ENCODE peak calls at places on chromosomes 16 and 17, in nine cellular contexts. V is PC-9; R is lower lobe of right lung; O is ovary; H is CD8-positive, alpha-beta memory T cell; U is endothelial cell of umbilical vein; Q is mesenchymal stem cell; F is GM12878; B is CD8-positive, alpha-beta T cell. J is an unnamed sample. For H3K36me3, the result is how much of the 10 kb centered on the place peaks cover.

GRCh38 chr16:69320731-69321073 is 9.6 kb downstream of the VPS4A start:
- DNase-seq in V (no peak), R (no peak), O (no peak), H (no peak), U (no peak), Q (no peak), F (no peak), B (no peak), J (no peak)

GRCh38 chr16:49491111-49491670 is 117.6 kb downstream of the C16orf78 start:
- DNase-seq in V (no peak), R (peak), O (peak), H (no peak), U (no peak), Q (no peak), F (no peak), B (no peak), J (peak)

GRCh38 chr16:81442909-81443687 is 1.5 kb upstream of the CMIP start:
- DNase-seq in V (no peak), R (no peak), O (no peak), H (no peak), U (no peak), Q (peak), F (no peak), B (no peak), J (no peak)

GRCh38 chr17:68197091-68197996 is 50.5 kb upstream of the AMZ2 start:
- DNase-seq in V (no peak), R (no peak), O (no peak), H (no peak), U (no peak), Q (no peak), F (no peak), B (peak), J (no peak)

GRCh38 chr17:76131692-76132573 is 9.1 kb downstream of the FOXJ1 start:
- DNase-seq in V (peak), R (no peak), O (no peak), H (no peak), U (no peak), Q (no peak), F (no peak), B (no peak), J (no peak)

GRCh38 chr16:55861288-55861687 is 13.9 kb downstream of the CES5A start:
- DNase-seq in V (no peak), R (no peak), O (no peak), H (no peak), U (no peak), Q (no peak), F (no peak), B (no peak), J (no peak)

GRCh38 chr17:35051183-35051578 is 12.3 kb downstream of the RFFL start:
- DNase-seq in V (no peak), R (no peak), O (no peak), H (no peak), U (peak), Q (peak), F (no peak), B (peak), J (no peak)

GRCh38 chr16:75820672-75821071 is 94.4 kb upstream of the CPHXL start:
- DNase-seq in V (peak), R (no peak), O (no peak), H (no peak), U (no peak), Q (no peak), F (no peak), B (no peak), J (no peak)

GRCh38 chr16:10228779-10229178 is 46.6 kb upstream of the GRIN2A start:
- DNase-seq in V (peak), R (no peak), O (no peak), H (no peak), U (no peak), Q (no peak), F (peak), B (no peak), J (no peak)

GRCh38 chr16:84360170-84360569 is 8.2 kb upstream of the ATP2C2 start:
- DNase-seq in V (no peak), R (no peak), O (no peak), H (no peak), U (no peak), Q (no peak), F (no peak), B (peak), J (no peak)

GRCh38 chr17:61338000-61338864 is 61.4 kb upstream of the TBX2 start:
- DNase-seq in V (peak), R (no peak), O (no peak), H (no peak), U (no peak), Q (peak), F (no peak), B (no peak), J (no peak)

GRCh38 chr17:78748730-78749317 is 33.2 kb downstream of the CYTH1 start:
- DNase-seq in V (peak), R (peak), O (no peak), H (peak), U (peak), Q (peak), F (peak), B (peak), J (peak)

GRCh38 chr17:27631409-27631755 is 394 bp downstream of the LGALS9 start:
- DNase-seq in V (no peak), R (no peak), O (no peak), H (no peak), U (no peak), Q (no peak), F (no peak), B (no peak), J (no peak)

GRCh38 chr16:86714166-86714565 is 135.8 kb downstream of the FOXL1 start:
- DNase-seq in V (no peak), R (no peak), O (no peak), H (no peak), U (no peak), Q (peak), F (no peak), B (no peak), J (no peak)

GRCh38 chr17:1074886-1075665 is 78.1 kb downstream of the TIMM22 start:
- DNase-seq in V (no peak), R (peak), O (no peak), H (no peak), U (no peak), Q (no peak), F (no peak), B (no peak), J (no peak)

GRCh38 chr17:45319239-45319703 is 2.5 kb upstream of the MAP3K14 start:
- DNase-seq in V (peak), R (peak), O (no peak), H (no peak), U (no peak), Q (peak), F (no peak), B (no peak), J (no peak)

GRCh38 chr17:40153603-40154238 is 13.4 kb downstream of the CASC3 start:
- DNase-seq in V (no peak), R (no peak), O (no peak), H (no peak), U (no peak), Q (no peak), F (no peak), B (no peak), J (no peak)

GRCh38 chr17:65554568-65555223 is 6.8 kb downstream of the AXIN2 start:
- DNase-seq in V (no peak), R (no peak), O (peak), H (no peak), U (no peak), Q (peak), F (no peak), B (no peak), J (no peak)

GRCh38 chr17:51423421-51424160 is 163.2 kb downstream of the UTP18 start:
- DNase-seq in V (no peak), R (no peak), O (no peak), H (no peak), U (no peak), Q (no peak), F (no peak), B (no peak), J (no peak)

GRCh38 chr16:1775846-1776671 is 3.1 kb upstream of the MRPS34 start:
- DNase-seq in V (no peak), R (no peak), O (peak), H (no peak), U (no peak), Q (no peak), F (no peak), B (no peak), J (no peak)

GRCh38 chr16:1776672-1776955 is 3.7 kb upstream of the MRPS34 start:
- DNase-seq in V (no peak), R (no peak), O (no peak), H (no peak), U (no peak), Q (no peak), F (no peak), B (no peak), J (no peak)

GRCh38 chr16:1778200-1779179 is 3.9 kb downstream of the SPSB3 start:
- DNase-seq in V (no peak), R (no peak), O (peak), H (no peak), U (no peak), Q (no peak), F (no peak), B (no peak), J (no peak)

GRCh38 chr16:1777375-1778199 is 4.7 kb upstream of the MRPS34 start:
- DNase-seq in V (no peak), R (no peak), O (peak), H (no peak), U (no peak), Q (no peak), F (no peak), B (no peak), J (no peak)

GRCh38 chr16:1776991-1777374 is 4.0 kb upstream of the MRPS34 start:
- DNase-seq in V (no peak), R (no peak), O (peak), H (no peak), U (no peak), Q (no peak), F (no peak), B (no peak), J (no peak)
- H3K36me3 ChIP-seq in V (under half), R (half or more), O (under half), H (under half), U (under half), Q (half or more), F (under half), B (under half), J (under half)

GRCh38 chr17:3812771-3813170 is 11.8 kb upstream of the ITGAE start:
- DNase-seq in V (no peak), R (no peak), O (peak), H (no peak), U (no peak), Q (no peak), F (no peak), B (no peak), J (no peak)
- H3K36me3 ChIP-seq in V (under half), R (half or more), O (under half), H (under half), U (under half), Q (under half), F (under half), B (under half), J (under half)

DNA sequence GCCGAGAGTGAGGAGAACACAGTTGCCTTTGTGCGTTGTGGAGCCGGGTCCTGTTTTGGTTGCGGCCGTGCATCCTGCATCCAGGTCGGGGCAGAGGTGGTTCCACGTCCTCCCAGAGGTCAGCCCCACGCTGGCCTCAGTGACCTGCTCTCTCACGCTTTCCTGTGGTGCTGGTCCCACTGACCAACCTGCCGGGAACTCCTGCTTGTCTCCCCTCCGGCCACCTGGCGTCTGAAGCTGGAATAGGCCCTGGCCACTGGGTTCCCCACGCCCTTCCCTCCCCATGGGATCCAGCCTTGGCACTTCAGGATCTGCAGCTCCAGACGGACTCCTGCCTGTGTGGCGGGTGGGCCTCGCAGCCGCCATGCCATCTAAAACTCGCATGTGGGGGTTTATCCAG is 85.5 kb upstream of the ZNF750 start:
- DNase-seq in V (no peak), R (peak), O (no peak), H (no peak), U (no peak), Q (no peak), F (no peak), B (no peak), J (no peak)
- H3K36me3 ChIP-seq in V (under half), R (half or more), O (under half), H (under half), U (under half), Q (half or more), F (under half), B (under half), J (under half)

DNA sequence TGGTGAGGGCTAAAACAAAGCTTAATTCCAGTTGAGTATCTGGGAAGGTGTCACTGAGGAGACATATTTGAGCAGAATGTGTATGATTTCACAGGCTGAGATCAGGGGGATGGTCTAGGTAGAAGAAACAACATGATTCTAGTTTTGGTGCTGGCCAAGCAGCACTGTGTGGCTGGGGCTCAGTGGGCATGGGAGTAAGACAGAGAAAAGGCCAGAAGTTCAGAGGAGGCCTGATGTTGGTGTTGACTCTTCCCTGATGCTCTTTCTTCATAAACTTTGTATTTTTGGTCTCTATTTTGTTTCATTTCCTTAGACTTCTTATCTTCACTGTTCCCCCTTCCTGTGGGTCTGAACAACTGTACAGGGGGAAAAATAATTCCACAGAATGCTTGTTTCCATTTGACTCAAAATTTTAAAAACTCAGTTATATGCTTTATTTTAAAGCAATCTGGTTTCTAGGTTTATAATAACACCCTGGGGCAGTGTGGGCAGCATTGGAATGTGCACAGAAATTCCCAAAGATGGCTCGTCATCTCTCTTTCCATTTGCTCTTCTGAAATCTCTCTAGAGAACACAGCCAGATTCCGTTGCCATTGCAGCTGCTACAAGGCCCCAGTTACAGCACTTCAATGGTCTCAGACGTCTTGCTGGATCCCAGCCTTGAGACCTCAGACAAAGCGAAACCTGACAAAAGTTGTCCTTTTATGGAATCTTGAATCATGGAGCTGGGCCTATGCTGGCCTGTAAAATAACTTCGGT is 68.3 kb downstream of the SNX11 start:
- DNase-seq in V (no peak), R (no peak), O (no peak), H (no peak), U (no peak), Q (peak), F (no peak), B (no peak), J (no peak)
- H3K36me3 ChIP-seq in V (under half), R (under half), O (under half), H (under half), U (under half), Q (under half), F (under half), B (under half), J (under half)

DNA sequence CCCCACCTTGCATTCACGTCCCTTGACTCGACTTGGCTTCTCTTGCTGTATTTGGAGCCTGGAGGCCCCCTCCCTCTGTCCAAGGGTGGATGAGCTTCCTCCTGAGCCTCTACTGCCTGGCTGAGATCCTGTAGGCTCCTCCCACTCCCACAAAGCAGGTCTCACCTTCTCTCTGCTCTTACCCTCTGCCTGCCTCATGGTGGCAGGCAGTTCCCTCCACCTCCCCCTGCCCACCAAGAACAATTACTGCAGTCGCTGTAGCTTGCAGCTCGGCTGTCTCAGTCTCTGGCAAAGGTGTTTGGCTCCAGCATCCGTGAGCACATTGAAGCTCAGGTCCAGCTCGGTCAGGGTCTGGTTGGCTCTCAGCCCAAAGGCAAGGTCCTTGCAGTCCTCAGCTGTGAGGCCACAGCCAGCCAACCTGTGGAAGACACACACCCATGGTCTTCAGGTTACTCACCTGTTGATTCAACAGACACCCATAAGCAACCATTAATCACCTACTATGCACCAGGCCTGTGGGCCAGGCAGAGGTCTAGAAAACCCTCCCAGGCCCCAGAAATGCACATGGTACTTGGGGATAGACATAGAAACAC is 42.6 kb downstream of the NLRP1 start:
- DNase-seq in V (no peak), R (no peak), O (no peak), H (no peak), U (no peak), Q (no peak), F (no peak), B (no peak), J (no peak)
- H3K36me3 ChIP-seq in V (under half), R (half or more), O (under half), H (half or more), U (under half), Q (under half), F (under half), B (half or more), J (under half)